ENCODE peak calls at places on chromosomes 7 and 10, in seven cellular contexts. I is Caki2; L is hippocampal formation; P is DND-41; W is mesendoderm; T is stimulated activated CD4-positive, alpha-beta T cell treated with anti-CD3 and anti-CD28 coated beads, Interleukin-12 subunit alpha, Interleukin-12 subunit beta, amount 100 ng/mL, for 48 hours; Y is non-pigmented ciliary epithelial cell. O is an unnamed sample.
A peak's percentile ranks its signal among the peaks of the same experiment; 100 is the strongest.

GRCh38 chr10:103697787-103698186 is 157.6 kb downstream of the SH3PXD2A start:
- DNase-seq in I (no peak), W (no peak), L (no peak), Y (no peak), P (no peak), T (no peak), O (no peak)

GRCh38 chr7:24356758-24357386 is 72.9 kb downstream of the NPY start:
- DNase-seq in I (no peak), Y (no peak), W (no peak), T (no peak), P (no peak), L (no peak), O (no peak)

GRCh38 chr7:94244760-94245159 is 149.9 kb upstream of the COL1A2 start:
- DNase-seq in I (no peak), Y (no peak), W (no peak), T (no peak), P (no peak), L (no peak), O (no peak)

GRCh38 chr7:128453836-128454804 is 1.6 kb upstream of the HILPDA start:
- DNase-seq in Y (no peak), W (peak; percentile 95), I (no peak), L (peak; percentile 36), P (no peak), T (no peak), O (no peak)

GRCh38 chr7:44629825-44630580 is 23.6 kb downstream of the OGDH start:
- DNase-seq in P (no peak), T (no peak), Y (no peak), L (no peak), W (no peak), I (no peak), O (no peak)

GRCh38 chr10:132713421-132714095 is 72.4 kb downstream of the NKX6-2 start:
- DNase-seq in T (no peak), Y (no peak), I (no peak), W (no peak), L (no peak), P (no peak), O (no peak)

GRCh38 chr10:49056356-49056755 is 59.0 kb downstream of the VSTM4 start:
- DNase-seq in W (peak; percentile 4), L (no peak), Y (no peak), T (no peak), I (peak; percentile 62), P (no peak), O (no peak)

GRCh38 chr10:67110286-67110685 is 184.4 kb downstream of the LRRTM3 start:
- DNase-seq in W (no peak), Y (no peak), P (no peak), T (no peak), I (no peak), L (no peak), O (no peak)

GRCh38 chr10:43136432-43136831 is 1.8 kb upstream of the CSGALNACT2 start:
- DNase-seq in P (no peak), T (no peak), W (no peak), L (no peak), Y (no peak), I (no peak), O (no peak)

GRCh38 chr7:665251-665650 is 61.2 kb upstream of the DNAAF5 start:
- DNase-seq in I (no peak), W (peak; percentile 19), Y (peak; percentile 26), L (no peak), T (no peak), P (no peak), O (no peak)

GRCh38 chr10:124992462-124993344 is 50.8 kb downstream of the ZRANB1 start:
- DNase-seq in L (peak; percentile 79), W (peak; percentile 79), Y (no peak), I (peak; percentile 24), T (peak; percentile 11), P (peak; percentile 54), O (peak; percentile 61)

GRCh38 chr7:93622036-93622714 is 47.7 kb upstream of the CALCR start:
- DNase-seq in Y (no peak), I (peak; percentile 47), T (no peak), L (no peak), W (peak; percentile 81), P (no peak), O (peak; percentile 62)

GRCh38 chr7:98287486-98287959 is 6.0 kb downstream of the BRI3 start:
- DNase-seq in P (no peak), Y (no peak), T (no peak), I (no peak), L (no peak), W (peak; percentile 65), O (peak; percentile 96)

GRCh38 chr7:47329320-47329926 is 252.5 kb downstream of the TNS3 start:
- DNase-seq in L (no peak), T (no peak), I (no peak), P (no peak), Y (no peak), W (no peak), O (no peak)

GRCh38 chr10:55630491-55631056 is 730.5 kb downstream of the ZWINT start:
- DNase-seq in I (peak; percentile 25), L (no peak), P (no peak), T (no peak), W (peak; percentile 53), Y (no peak), O (no peak)

GRCh38 chr10:42543840-42544372 is 94.5 kb downstream of the ZNF33B start:
- DNase-seq in P (no peak), T (no peak), I (no peak), W (no peak), Y (no peak), L (peak; percentile 6), O (no peak)

GRCh38 chr10:70167246-70167645 is 3.1 kb downstream of the SAR1A start:
- DNase-seq in T (no peak), L (no peak), W (no peak), I (no peak), Y (no peak), P (no peak), O (no peak)

GRCh38 chr10:130127612-130128607 is 8.3 kb upstream of the GLRX3 start:
- DNase-seq in I (peak; percentile 54), T (peak; percentile 35), Y (no peak), P (peak; percentile 68), L (peak; percentile 38), W (peak; percentile 93), O (peak; percentile 74)

GRCh38 chr10:86342111-86342863 is 24.3 kb downstream of the GRID1 start:
- DNase-seq in W (no peak), Y (no peak), L (no peak), I (no peak), P (no peak), T (no peak), O (no peak)

GRCh38 chr7:87312215-87312865 is 33.1 kb upstream of the CROT start:
- DNase-seq in P (peak; percentile 56), W (peak; percentile 60), I (peak; percentile 47), Y (no peak), T (peak; percentile 34), L (peak; percentile 71), O (peak; percentile 83)

GRCh38 chr7:34320926-34321609 is 336.9 kb upstream of the NPSR1 start:
- DNase-seq in T (peak; percentile 2), L (peak; percentile 52), P (peak; percentile 41), I (peak; percentile 68), Y (no peak), W (peak; percentile 89), O (peak; percentile 90)

GRCh38 chr7:114082934-114083647 is 164.3 kb upstream of the PPP1R3A start:
- DNase-seq in W (peak; percentile 43), Y (no peak), T (no peak), L (no peak), I (peak; percentile 73), P (no peak), O (no peak)

GRCh38 chr7:1533255-1533568 is 2.7 kb downstream of the MAFK start:
- DNase-seq in L (no peak), P (no peak), Y (no peak), T (no peak), I (no peak), W (no peak), O (no peak)

GRCh38 chr10:101230185-101230917 is 1.1 kb upstream of the LBX1 start:
- DNase-seq in Y (no peak), I (no peak), T (no peak), W (no peak), L (no peak), P (no peak), O (no peak)

GRCh38 chr7:65475734-65476319 is 102.2 kb downstream of the ZNF92 start:
- DNase-seq in P (peak; percentile 83), I (no peak), Y (no peak), T (no peak), W (no peak), L (no peak), O (peak; percentile 60)

GRCh38 chr7:71784781-71785180 is 627.4 kb downstream of the CALN1 start:
- DNase-seq in T (no peak), W (no peak), Y (no peak), P (no peak), I (no peak), L (no peak), O (no peak)

O was measured in HT-29.